ENCODE peak calls at places on chromosomes 6 and 20, in five cellular contexts. D is heart right ventricle, G is AG04449, M is fibroblast of mammary gland, R is fibroblast of pulmonary artery. W is an unnamed sample.

GRCh38 chr6:131290955-131291354 is 155.7 kb downstream of the AKAP7 start:
- DNase-seq in D (no peak), G (no peak), M (no peak), R (no peak), W (no peak)

GRCh38 chr6:13715444-13715883 is 3.8 kb upstream of the RANBP9 start:
- DNase-seq in D (no peak), G (no peak), M (peak), R (peak), W (no peak)

GRCh38 chr6:20409427-20409971 is 7.8 kb downstream of the E2F3 start:
- DNase-seq in D (no peak), G (no peak), M (no peak), R (no peak), W (no peak)

GRCh38 chr6:97865612-97866011 is 582.6 kb upstream of the MMS22L start:
- DNase-seq in D (no peak), G (no peak), M (no peak), R (no peak), W (no peak)

GRCh38 chr20:6045566-6045965 is 8.3 kb downstream of the LRRN4 start:
- DNase-seq in D (no peak), G (no peak), M (peak), R (no peak), W (no peak)

GRCh38 chr6:39088331-39088730 is 26.7 kb downstream of the SAYSD1 start:
- DNase-seq in D (no peak), G (peak), M (peak), R (peak), W (peak)

GRCh38 chr6:37093728-37094069 is 76.3 kb upstream of the PIM1 start:
- DNase-seq in D (no peak), G (no peak), M (no peak), R (no peak), W (no peak)

GRCh38 chr20:63854766-63855362 is 6.4 kb upstream of the ABHD16B start:
- DNase-seq in D (peak), G (no peak), M (no peak), R (no peak), W (no peak)

GRCh38 chr6:33856655-33857054 is 52.9 kb upstream of the MLN start:
- DNase-seq in D (no peak), G (no peak), M (no peak), R (no peak), W (no peak)

GRCh38 chr6:156916108-156916801 is 139.1 kb downstream of the ARID1B start:
- DNase-seq in D (no peak), G (no peak), M (no peak), R (no peak), W (no peak)

GRCh38 chr6:133083248-133083967 is 157.7 kb upstream of the EYA4 start:
- DNase-seq in D (no peak), G (no peak), M (no peak), R (no peak), W (no peak)

GRCh38 chr6:113858067-113858604 is 991 bp downstream of the MARCKS start:
- DNase-seq in D (peak), G (no peak), M (peak), R (peak), W (no peak)

DNA sequence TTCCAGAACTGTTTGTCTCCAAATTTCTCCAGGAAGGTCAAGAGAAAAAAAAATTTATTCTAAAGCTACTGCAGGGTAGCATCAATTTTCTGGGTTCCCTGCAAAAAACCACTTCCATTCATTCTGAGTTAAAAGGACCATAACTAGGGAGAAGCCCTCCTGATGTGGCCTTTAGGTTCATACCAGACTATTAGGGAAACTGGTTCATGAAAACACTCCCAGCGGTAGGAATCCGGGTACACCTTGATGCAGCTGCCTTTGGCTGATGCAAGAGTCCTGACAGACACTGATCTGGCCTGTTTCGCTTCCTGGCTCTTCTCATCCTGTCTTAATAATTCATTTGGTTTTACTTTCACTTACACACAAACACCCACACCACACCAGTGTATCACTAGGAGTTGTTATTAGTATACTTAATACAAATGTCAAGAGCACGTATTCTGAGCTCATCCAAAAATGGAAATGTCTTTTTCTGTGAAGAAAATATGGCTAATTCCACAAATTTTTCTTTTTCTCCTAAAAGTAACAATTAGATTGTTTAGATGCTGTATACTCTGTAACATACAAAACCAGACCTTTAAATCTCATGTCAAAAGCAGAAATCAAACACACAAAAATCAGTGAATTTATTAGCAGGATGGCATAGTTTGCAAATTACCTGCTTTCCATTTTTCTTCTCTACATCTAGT is 38.4 kb upstream of the ARHGAP18 start:
- DNase-seq in D (no peak), G (no peak), M (peak), R (peak), W (no peak)
- TF ChIP-seq CTCF in D (no peak), G (no peak), M (peak), R (no peak), W (no peak)

GRCh38 chr20:34876161-34877001 is at the start of gene ACSS2:
- DNase-seq in D (peak), G (peak), M (peak), R (peak), W (peak)
- H3K4me3 ChIP-seq in D (peak), G (peak), M (peak), R (peak), W (peak)

DNA sequence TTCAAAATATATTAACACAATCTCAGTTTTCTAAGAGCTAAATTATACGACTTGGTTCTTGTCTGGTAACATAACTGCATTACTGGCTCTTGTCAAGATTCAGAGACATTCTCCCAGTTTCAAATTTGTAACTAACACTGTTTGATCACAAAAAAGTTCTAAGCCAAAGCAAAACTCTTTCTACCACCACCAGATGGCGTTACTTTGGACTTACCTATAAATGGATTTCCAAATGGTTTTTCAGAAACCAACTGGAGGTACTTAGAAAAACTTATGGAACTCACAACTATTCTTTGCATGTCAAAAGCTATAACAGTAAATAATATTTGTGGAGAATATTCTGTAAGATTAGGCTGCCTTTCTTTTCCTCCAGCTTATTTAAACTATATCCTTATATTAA is 34.2 kb upstream of the GFRAL start:
- DNase-seq in D (no peak), G (no peak), M (peak), R (peak), W (no peak)
- TF ChIP-seq CTCF in D (no peak), G (peak), M (peak), R (peak), W (peak)

GRCh38 chr6:158290659-158291058 is 21.6 kb upstream of the TULP4 start:
- DNase-seq in D (no peak), G (no peak), M (no peak), R (no peak), W (peak)
- H3K4me3 ChIP-seq in D (no peak), G (no peak), M (no peak), R (no peak), W (no peak)

DNA sequence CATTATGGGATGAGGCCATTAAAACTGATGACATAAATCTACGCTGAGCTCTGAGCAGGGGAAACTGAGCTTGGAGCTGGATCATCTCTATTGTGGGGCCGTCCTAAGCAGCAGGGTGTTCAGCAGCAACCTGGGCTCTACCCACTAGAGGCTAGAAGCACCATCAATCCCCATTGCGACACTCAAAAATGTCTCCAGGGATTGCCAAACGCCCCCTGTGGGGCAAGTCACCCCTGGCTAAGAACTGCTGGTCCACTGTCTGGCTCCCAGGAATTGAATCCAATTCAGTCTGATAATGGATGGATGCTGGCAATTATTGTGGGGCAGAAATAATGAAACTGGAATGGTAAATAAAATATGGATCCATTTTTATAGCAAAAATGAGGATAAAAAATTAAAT is 38.2 kb downstream of the PMEPA1 start:
- DNase-seq in D (no peak), G (no peak), M (no peak), R (peak), W (no peak)
- TF ChIP-seq CTCF in D (no peak), G (no peak), M (no peak), R (no peak), W (peak)

GRCh38 chr20:56552911-56553629 is 20.0 kb downstream of the FAM209B start:
- DNase-seq in D (no peak), G (no peak), M (no peak), R (no peak), W (no peak)
- H3K4me3 ChIP-seq in D (no peak), G (no peak), M (no peak), R (no peak), W (no peak)